ENCODE peak calls at places on chromosomes 16 and 17, in eight cellular contexts. K is Calu3; D is heart left ventricle; B is glomerular endothelial cell; O is DMS 273 treated with DMSO at 0.1 percent for 48 hours; G is HFFc6; H is activated CD4-positive, alpha-beta T cell treated with anti-CD3 and anti-CD28 coated beads for 48 hours; C is EH. E is an unnamed sample.

GRCh38 chr17:40775945-40776344 is 3.9 kb upstream of the KRT26 start:
- DNase-seq in K (no peak), D (no peak), B (no peak), O (no peak), G (no peak), H (no peak), C (no peak), E (no peak)

GRCh38 chr17:47072881-47073280 is 93.8 kb upstream of the RPRML start:
- DNase-seq in K (no peak), D (no peak), B (no peak), O (peak; percentile 50), G (no peak), H (no peak), C (peak; percentile 60), E (no peak)

GRCh38 chr17:79936661-79937434 is 97.6 kb upstream of the CBX4 start:
- DNase-seq in K (no peak), D (no peak), B (no peak), O (no peak), G (no peak), H (no peak), C (no peak), E (no peak)

GRCh38 chr17:9905078-9905415 is at the start of gene RCVRN:
- DNase-seq in K (no peak), D (no peak), B (no peak), O (no peak), G (no peak), H (no peak), C (no peak), E (no peak)

GRCh38 chr16:81888520-81889394 is 109.7 kb downstream of the PLCG2 start:
- DNase-seq in K (no peak), D (no peak), B (no peak), O (no peak), G (no peak), H (no peak), C (no peak), E (no peak)

GRCh38 chr16:59698341-59698979 is 964.3 kb upstream of the GOT2 start:
- DNase-seq in K (no peak), D (no peak), B (no peak), O (peak; percentile 95), G (no peak), H (no peak), C (peak; percentile 37), E (no peak)

GRCh38 chr16:25633549-25633948 is 58.2 kb upstream of the HS3ST4 start:
- DNase-seq in K (peak; percentile 6), D (no peak), B (no peak), O (no peak), G (no peak), H (no peak), C (no peak), E (no peak)

GRCh38 chr17:50331085-50331791 is 14.7 kb upstream of the XYLT2 start:
- DNase-seq in K (no peak), D (no peak), B (no peak), O (no peak), G (peak; percentile 85), H (no peak), C (peak; percentile 80), E (no peak)

GRCh38 chr17:6599364-6599763 is 41.1 kb downstream of the KIAA0753 start:
- DNase-seq in K (no peak), D (no peak), B (no peak), O (no peak), G (no peak), H (no peak), C (peak; percentile 30), E (no peak)

GRCh38 chr17:65754641-65755040 is 193.2 kb upstream of the AXIN2 start:
- DNase-seq in K (no peak), D (no peak), B (no peak), O (no peak), G (no peak), H (no peak), C (no peak), E (no peak)

GRCh38 chr17:3907483-3908216 is 8.6 kb downstream of the P2RX1 start:
- DNase-seq in K (no peak), D (no peak), B (no peak), O (no peak), G (no peak), H (no peak), C (peak; percentile 10), E (no peak)

E was measured in effector CD8-positive, alpha-beta T cell.